ENCODE peak calls at places on chromosomes 4 and X, in nine cellular contexts. One of them, this sample, is unnamed.
A peak's percentile ranks its signal among the peaks of the same experiment; 100 is the strongest.

GRCh38 chrX:63424063-63424462 is 72.9 kb upstream of the SPIN4 start:
- DNase-seq in mammary epithelial cell: peak; percentile 88
- DNase-seq in CD8-positive, alpha-beta memory T cell: no peak
- DNase-seq in left lung: no peak
- DNase-seq in aorta: no peak
- DNase-seq in transverse colon: no peak
- DNase-seq in OCI-LY7: no peak
- DNase-seq in neuronal stem cell: no peak
- DNase-seq in right cardiac atrium: no peak
- DNase-seq in this sample: no peak

GRCh38 chr4:33071552-33071951 is 2351.4 kb downstream of the PCDH7 start:
- DNase-seq in OCI-LY7: no peak
- DNase-seq in neuronal stem cell: no peak
- DNase-seq in left lung: no peak
- DNase-seq in CD8-positive, alpha-beta memory T cell: no peak
- DNase-seq in mammary epithelial cell: no peak
- DNase-seq in transverse colon: no peak
- DNase-seq in aorta: no peak
- DNase-seq in right cardiac atrium: no peak
- DNase-seq in this sample: no peak

GRCh38 chr4:42570221-42570620 is 86.7 kb downstream of the ATP8A1 start:
- DNase-seq in OCI-LY7: no peak
- DNase-seq in aorta: no peak
- DNase-seq in left lung: no peak
- DNase-seq in transverse colon: peak; percentile 19
- DNase-seq in right cardiac atrium: peak; percentile 70
- DNase-seq in neuronal stem cell: peak; percentile 32
- DNase-seq in mammary epithelial cell: no peak
- DNase-seq in CD8-positive, alpha-beta memory T cell: no peak
- DNase-seq in this sample: no peak

GRCh38 chr4:98938386-98938785 is 9.5 kb upstream of the EIF4E start:
- DNase-seq in aorta: no peak
- DNase-seq in OCI-LY7: no peak
- DNase-seq in transverse colon: no peak
- DNase-seq in neuronal stem cell: no peak
- DNase-seq in right cardiac atrium: no peak
- DNase-seq in CD8-positive, alpha-beta memory T cell: no peak
- DNase-seq in left lung: no peak
- DNase-seq in mammary epithelial cell: peak; percentile 50
- DNase-seq in this sample: no peak

GRCh38 chr4:184267206-184267608 is 49.5 kb upstream of the ENPP6 start:
- DNase-seq in neuronal stem cell: no peak
- DNase-seq in left lung: no peak
- DNase-seq in mammary epithelial cell: no peak
- DNase-seq in OCI-LY7: peak; percentile 50
- DNase-seq in aorta: no peak
- DNase-seq in right cardiac atrium: no peak
- DNase-seq in transverse colon: no peak
- DNase-seq in CD8-positive, alpha-beta memory T cell: no peak
- DNase-seq in this sample: no peak

GRCh38 chr4:22237846-22238513 is 277.9 kb downstream of the ADGRA3 start:
- DNase-seq in aorta: no peak
- DNase-seq in left lung: no peak
- DNase-seq in transverse colon: peak; percentile 32
- DNase-seq in mammary epithelial cell: no peak
- DNase-seq in CD8-positive, alpha-beta memory T cell: no peak
- DNase-seq in right cardiac atrium: no peak
- DNase-seq in neuronal stem cell: no peak
- DNase-seq in OCI-LY7: no peak
- DNase-seq in this sample: no peak

GRCh38 chrX:143661286-143661685 is 25.4 kb upstream of the SLITRK4 start:
- DNase-seq in left lung: no peak
- DNase-seq in right cardiac atrium: no peak
- DNase-seq in CD8-positive, alpha-beta memory T cell: no peak
- DNase-seq in mammary epithelial cell: no peak
- DNase-seq in transverse colon: no peak
- DNase-seq in aorta: no peak
- DNase-seq in OCI-LY7: no peak
- DNase-seq in neuronal stem cell: peak; percentile 3
- DNase-seq in this sample: no peak

GRCh38 chrX:108224727-108225455 is 133.3 kb downstream of the ATG4A start:
- DNase-seq in mammary epithelial cell: no peak
- DNase-seq in OCI-LY7: peak; percentile 12
- DNase-seq in right cardiac atrium: no peak
- DNase-seq in neuronal stem cell: peak; percentile 46
- DNase-seq in CD8-positive, alpha-beta memory T cell: no peak
- DNase-seq in aorta: no peak
- DNase-seq in transverse colon: no peak
- DNase-seq in left lung: no peak
- DNase-seq in this sample: no peak

GRCh38 chr4:15551740-15552446 is 82.2 kb downstream of the CC2D2A start:
- DNase-seq in CD8-positive, alpha-beta memory T cell: no peak
- DNase-seq in left lung: no peak
- DNase-seq in OCI-LY7: no peak
- DNase-seq in transverse colon: no peak
- DNase-seq in right cardiac atrium: no peak
- DNase-seq in mammary epithelial cell: no peak
- DNase-seq in aorta: no peak
- DNase-seq in neuronal stem cell: no peak
- DNase-seq in this sample: no peak

GRCh38 chrX:40646489-40647306 is 663 bp downstream of the CXorf38 start:
- DNase-seq in aorta: peak; percentile 84
- DNase-seq in left lung: peak; percentile 87
- DNase-seq in mammary epithelial cell: peak; percentile 20
- DNase-seq in OCI-LY7: peak; percentile 33
- DNase-seq in right cardiac atrium: peak; percentile 50
- DNase-seq in CD8-positive, alpha-beta memory T cell: peak; percentile 56
- DNase-seq in transverse colon: peak; percentile 56
- DNase-seq in neuronal stem cell: peak; percentile 15
- DNase-seq in this sample: peak; percentile 49

GRCh38 chrX:121256653-121257052 is 209.2 kb downstream of the GLUD2 start:
- DNase-seq in aorta: no peak
- DNase-seq in right cardiac atrium: no peak
- DNase-seq in neuronal stem cell: no peak
- DNase-seq in CD8-positive, alpha-beta memory T cell: no peak
- DNase-seq in transverse colon: no peak
- DNase-seq in left lung: no peak
- DNase-seq in OCI-LY7: no peak
- DNase-seq in mammary epithelial cell: no peak
- DNase-seq in this sample: no peak

GRCh38 chrX:53440101-53440500 is 5.9 kb upstream of the HSD17B10 start:
- DNase-seq in OCI-LY7: no peak
- DNase-seq in right cardiac atrium: no peak
- DNase-seq in left lung: no peak
- DNase-seq in transverse colon: no peak
- DNase-seq in mammary epithelial cell: peak; percentile 5
- DNase-seq in neuronal stem cell: no peak
- DNase-seq in aorta: no peak
- DNase-seq in CD8-positive, alpha-beta memory T cell: no peak
- DNase-seq in this sample: no peak

GRCh38 chrX:44400588-44400987 is 57.1 kb upstream of the EFHC2 start:
- DNase-seq in mammary epithelial cell: peak; percentile 95
- DNase-seq in CD8-positive, alpha-beta memory T cell: no peak
- DNase-seq in neuronal stem cell: no peak
- DNase-seq in left lung: no peak
- DNase-seq in right cardiac atrium: no peak
- DNase-seq in OCI-LY7: no peak
- DNase-seq in transverse colon: no peak
- DNase-seq in aorta: no peak
- DNase-seq in this sample: no peak

GRCh38 chr4:164716901-164717300 is 37.0 kb upstream of the SMIM31 start:
- DNase-seq in left lung: no peak
- DNase-seq in transverse colon: no peak
- DNase-seq in OCI-LY7: peak; percentile 4
- DNase-seq in neuronal stem cell: no peak
- DNase-seq in mammary epithelial cell: no peak
- DNase-seq in right cardiac atrium: no peak
- DNase-seq in CD8-positive, alpha-beta memory T cell: no peak
- DNase-seq in aorta: no peak
- DNase-seq in this sample: no peak

GRCh38 chrX:18875256-18875878 is 108.5 kb downstream of the PHKA2 start:
- DNase-seq in neuronal stem cell: no peak
- DNase-seq in mammary epithelial cell: no peak
- DNase-seq in transverse colon: no peak
- DNase-seq in aorta: no peak
- DNase-seq in CD8-positive, alpha-beta memory T cell: no peak
- DNase-seq in OCI-LY7: no peak
- DNase-seq in left lung: no peak
- DNase-seq in right cardiac atrium: no peak
- DNase-seq in this sample: no peak

GRCh38 chrX:18424482-18425198 is 768 bp upstream of the CDKL5 start:
- DNase-seq in OCI-LY7: peak; percentile 68
- DNase-seq in left lung: peak; percentile 45
- DNase-seq in aorta: no peak
- DNase-seq in right cardiac atrium: peak; percentile 16
- DNase-seq in mammary epithelial cell: peak; percentile 20
- DNase-seq in neuronal stem cell: no peak
- DNase-seq in transverse colon: peak; percentile 19
- DNase-seq in CD8-positive, alpha-beta memory T cell: peak; percentile 53
- DNase-seq in this sample: peak; percentile 57

GRCh38 chr4:141933978-141934377 is 297.6 kb downstream of the IL15 start:
- DNase-seq in CD8-positive, alpha-beta memory T cell: no peak
- DNase-seq in right cardiac atrium: no peak
- DNase-seq in transverse colon: no peak
- DNase-seq in mammary epithelial cell: peak; percentile 28
- DNase-seq in left lung: no peak
- DNase-seq in neuronal stem cell: no peak
- DNase-seq in aorta: no peak
- DNase-seq in OCI-LY7: no peak
- DNase-seq in this sample: no peak

GRCh38 chr4:56656346-56656643 is 24.8 kb downstream of the HOPX start:
- DNase-seq in transverse colon: peak; percentile 49
- DNase-seq in OCI-LY7: no peak
- DNase-seq in right cardiac atrium: no peak
- DNase-seq in aorta: peak; percentile 71
- DNase-seq in CD8-positive, alpha-beta memory T cell: peak; percentile 68
- DNase-seq in left lung: no peak
- DNase-seq in mammary epithelial cell: no peak
- DNase-seq in neuronal stem cell: no peak
- DNase-seq in this sample: no peak
- H3K4me3 ChIP-seq in transverse colon: peak overlapping the region; percentile 41
- H3K4me3 ChIP-seq in OCI-LY7: no peak overlapping the region
- H3K4me3 ChIP-seq in right cardiac atrium: peak overlapping the region; percentile 61
- H3K4me3 ChIP-seq in aorta: no peak overlapping the region
- H3K4me3 ChIP-seq in CD8-positive, alpha-beta memory T cell: peak overlapping the region; percentile 50
- H3K4me3 ChIP-seq in left lung: peak overlapping the region; percentile 23
- H3K4me3 ChIP-seq in mammary epithelial cell: no peak overlapping the region
- H3K4me3 ChIP-seq in neuronal stem cell: peak overlapping the region; percentile 86
- H3K4me3 ChIP-seq in this sample: no peak overlapping the region

GRCh38 chr4:112287258-112287873 is 1.7 kb upstream of the TIFA start:
- DNase-seq in right cardiac atrium: no peak
- DNase-seq in mammary epithelial cell: no peak
- DNase-seq in neuronal stem cell: no peak
- DNase-seq in aorta: no peak
- DNase-seq in left lung: peak; percentile 22
- DNase-seq in CD8-positive, alpha-beta memory T cell: no peak
- DNase-seq in OCI-LY7: peak; percentile 95
- DNase-seq in transverse colon: peak; percentile 24
- DNase-seq in this sample: no peak
- H3K4me1 ChIP-seq in right cardiac atrium: no peaks in the 10 kb centered on the region
- H3K4me1 ChIP-seq in mammary epithelial cell: peaks cover 10% of the 10 kb centered on the region
- H3K4me1 ChIP-seq in neuronal stem cell: peaks cover 2% of the 10 kb centered on the region
- H3K4me1 ChIP-seq in aorta: no peaks in the 10 kb centered on the region
- H3K4me1 ChIP-seq in left lung: peaks cover 68% of the 10 kb centered on the region
- H3K4me1 ChIP-seq in CD8-positive, alpha-beta memory T cell: peaks cover 42% of the 10 kb centered on the region
- H3K4me1 ChIP-seq in OCI-LY7: peaks cover 64% of the 10 kb centered on the region
- H3K4me1 ChIP-seq in transverse colon: peaks cover 8% of the 10 kb centered on the region
- H3K4me1 ChIP-seq in this sample: peaks cover 6% of the 10 kb centered on the region

GRCh38 chr4:174135530-174135929 is 147.9 kb downstream of the FBXO8 start:
- DNase-seq in transverse colon: no peak
- DNase-seq in CD8-positive, alpha-beta memory T cell: no peak
- DNase-seq in aorta: no peak
- DNase-seq in OCI-LY7: no peak
- DNase-seq in left lung: no peak
- DNase-seq in right cardiac atrium: no peak
- DNase-seq in mammary epithelial cell: no peak
- DNase-seq in neuronal stem cell: no peak
- DNase-seq in this sample: no peak
- H3K4me3 ChIP-seq in transverse colon: no peak overlapping the region
- H3K4me3 ChIP-seq in CD8-positive, alpha-beta memory T cell: no peak overlapping the region
- H3K4me3 ChIP-seq in aorta: peak overlapping the region; percentile 54
- H3K4me3 ChIP-seq in OCI-LY7: no peak overlapping the region
- H3K4me3 ChIP-seq in left lung: no peak overlapping the region
- H3K4me3 ChIP-seq in right cardiac atrium: peak overlapping the region; percentile 49
- H3K4me3 ChIP-seq in mammary epithelial cell: no peak overlapping the region
- H3K4me3 ChIP-seq in neuronal stem cell: no peak overlapping the region
- H3K4me3 ChIP-seq in this sample: no peak overlapping the region

DNA sequence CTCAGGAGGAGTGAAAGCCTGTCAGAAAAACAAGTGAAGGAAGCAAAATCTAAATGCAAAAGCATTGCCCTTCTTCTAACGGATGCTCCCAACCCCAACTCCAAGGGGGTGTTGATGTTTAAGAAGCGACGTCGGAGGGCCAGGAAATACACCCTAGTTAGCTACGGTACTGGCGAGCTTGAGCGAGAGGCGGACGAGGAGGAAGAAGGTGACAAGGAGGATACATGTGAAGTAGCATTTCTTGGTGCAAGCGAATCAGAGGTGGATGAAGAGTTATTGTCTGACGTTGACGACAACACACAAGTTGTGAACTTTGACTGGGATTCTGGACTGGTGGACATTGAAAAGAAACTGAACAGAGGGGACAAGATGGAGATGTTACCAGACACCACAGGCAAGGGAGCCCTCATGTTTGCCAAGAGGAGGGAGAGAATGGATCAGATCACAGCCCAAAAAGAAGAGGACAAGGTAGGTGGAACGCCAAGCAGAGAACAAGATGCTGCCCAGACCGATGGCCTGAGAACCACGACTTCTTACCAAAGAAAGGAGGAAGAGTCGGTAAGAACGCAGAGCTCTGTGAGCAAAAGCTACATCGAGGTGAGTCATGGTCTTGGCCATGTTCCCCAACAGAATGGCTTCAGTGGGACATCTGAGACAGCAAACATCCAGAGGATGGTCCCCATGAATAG is 105.6 kb upstream of the MYOZ2 start:
- DNase-seq in CD8-positive, alpha-beta memory T cell: no peak
- DNase-seq in right cardiac atrium: no peak
- DNase-seq in OCI-LY7: no peak
- DNase-seq in neuronal stem cell: no peak
- DNase-seq in left lung: no peak
- DNase-seq in aorta: peak; percentile 71
- DNase-seq in mammary epithelial cell: no peak
- DNase-seq in transverse colon: no peak
- DNase-seq in this sample: no peak
- H3K4me1 ChIP-seq in CD8-positive, alpha-beta memory T cell: no peaks in the 10 kb centered on the region
- H3K4me1 ChIP-seq in right cardiac atrium: peaks cover 3% of the 10 kb centered on the region
- H3K4me1 ChIP-seq in OCI-LY7: peaks cover 17% of the 10 kb centered on the region
- H3K4me1 ChIP-seq in neuronal stem cell: no peaks in the 10 kb centered on the region
- H3K4me1 ChIP-seq in left lung: peaks cover 14% of the 10 kb centered on the region
- H3K4me1 ChIP-seq in aorta: peaks cover 9% of the 10 kb centered on the region
- H3K4me1 ChIP-seq in mammary epithelial cell: peaks cover 20% of the 10 kb centered on the region
- H3K4me1 ChIP-seq in transverse colon: peaks cover 4% of the 10 kb centered on the region
- H3K4me1 ChIP-seq in this sample: no peaks in the 10 kb centered on the region

GRCh38 chr4:36471903-36472302 is 190.5 kb downstream of the DTHD1 start:
- DNase-seq in right cardiac atrium: no peak
- DNase-seq in left lung: no peak
- DNase-seq in neuronal stem cell: no peak
- DNase-seq in transverse colon: no peak
- DNase-seq in CD8-positive, alpha-beta memory T cell: no peak
- DNase-seq in aorta: no peak
- DNase-seq in OCI-LY7: no peak
- DNase-seq in mammary epithelial cell: no peak
- DNase-seq in this sample: no peak

GRCh38 chr4:36476135-36476534 is 194.7 kb downstream of the DTHD1 start:
- DNase-seq in left lung: no peak
- DNase-seq in aorta: no peak
- DNase-seq in OCI-LY7: no peak
- DNase-seq in neuronal stem cell: no peak
- DNase-seq in transverse colon: no peak
- DNase-seq in mammary epithelial cell: no peak
- DNase-seq in CD8-positive, alpha-beta memory T cell: no peak
- DNase-seq in right cardiac atrium: no peak
- DNase-seq in this sample: no peak
- H3K4me3 ChIP-seq in left lung: no peak overlapping the region
- H3K4me3 ChIP-seq in aorta: no peak overlapping the region
- H3K4me3 ChIP-seq in OCI-LY7: no peak overlapping the region
- H3K4me3 ChIP-seq in neuronal stem cell: no peak overlapping the region
- H3K4me3 ChIP-seq in transverse colon: no peak overlapping the region
- H3K4me3 ChIP-seq in mammary epithelial cell: no peak overlapping the region
- H3K4me3 ChIP-seq in CD8-positive, alpha-beta memory T cell: no peak overlapping the region
- H3K4me3 ChIP-seq in right cardiac atrium: no peak overlapping the region
- H3K4me3 ChIP-seq in this sample: no peak overlapping the region